ENCODE peak calls at places on chromosomes 4 and X, in eight cellular contexts. L is AG10803, I is cardiac muscle cell, B is activated T-cell treated with anti-CD3 and anti-CD28 coated beads for 1 hour, R is hepatocyte, P is NCI-H2029, Q is astrocyte of the spinal cord, K is NCI-H1436. C is an unnamed sample.

GRCh38 chr4:79178770-79179169 is 147.1 kb downstream of the NAA11 start:
- DNase-seq in L (no peak), R (no peak), P (no peak), B (no peak), Q (no peak), K (no peak), I (no peak), C (no peak)

GRCh38 chrX:9730752-9731151 is 34.9 kb downstream of the GPR143 start:
- DNase-seq in L (no peak), Q (no peak), I (no peak), P (no peak), R (no peak), K (no peak), B (no peak), C (no peak)

GRCh38 chrX:129726307-129727111 is 12.3 kb upstream of the XPNPEP2 start:
- DNase-seq in Q (peak; percentile 49), B (peak; percentile 19), K (peak; percentile 42), I (peak; percentile 60), R (peak; percentile 76), L (peak; percentile 50), P (no peak), C (no peak)

GRCh38 chr4:79645942-79646341 is 237.9 kb upstream of the GK2 start:
- DNase-seq in B (no peak), Q (no peak), L (no peak), K (no peak), I (no peak), R (no peak), P (no peak), C (no peak)

GRCh38 chr4:41853973-41854372 is 81.3 kb upstream of the TMEM33 start:
- DNase-seq in Q (no peak), K (no peak), R (no peak), I (no peak), P (no peak), B (no peak), L (no peak), C (no peak)

GRCh38 chrX:115364625-115365024 is 75.1 kb downstream of the LUZP4 start:
- DNase-seq in B (no peak), P (no peak), K (no peak), Q (peak; percentile 6), I (no peak), L (no peak), R (no peak), C (no peak)

GRCh38 chrX:131739823-131740222 is 195.9 kb downstream of the OR13H1 start:
- DNase-seq in B (no peak), L (no peak), P (no peak), Q (no peak), K (no peak), R (no peak), I (no peak), C (no peak)

GRCh38 chr4:37717575-37717974 is 31.4 kb upstream of the RELL1 start:
- DNase-seq in R (no peak), B (no peak), L (peak; percentile 93), I (no peak), P (no peak), Q (peak; percentile 71), K (no peak), C (no peak)

GRCh38 chrX:107968623-107969022 is 13.5 kb downstream of the TEX13B start:
- DNase-seq in R (no peak), I (no peak), B (no peak), K (no peak), Q (no peak), P (no peak), L (no peak), C (no peak)

GRCh38 chr4:123433976-123434375 is 37.4 kb downstream of the SPRY1 start:
- DNase-seq in B (no peak), Q (no peak), L (no peak), R (no peak), K (no peak), P (no peak), I (no peak), C (no peak)

GRCh38 chr4:174037049-174037448 is 246.4 kb downstream of the FBXO8 start:
- DNase-seq in R (no peak), K (no peak), P (no peak), B (no peak), I (no peak), L (peak; percentile 61), Q (no peak), C (no peak)